ENCODE peak calls at places on chromosomes 11 and 22, in nine cellular contexts. U, M, T, E, S, A, K, C and I are unnamed samples.

GRCh38 chr11:82045748-82046457 is 687.8 kb downstream of the FAM181B start:
- DNase-seq in T (no peak), U (no peak), S (no peak), M (no peak), E (no peak), C (no peak), K (no peak), A (no peak), I (no peak)

GRCh38 chr11:35412285-35412684 is 7.1 kb downstream of the SLC1A2 start:
- DNase-seq in C (no peak), K (no peak), M (no peak), S (no peak), E (no peak), A (no peak), U (peak; percentile 70), T (no peak), I (no peak)

GRCh38 chr11:79412761-79413160 is 28.1 kb downstream of the TENM4 start:
- DNase-seq in C (no peak), E (no peak), U (no peak), M (no peak), S (no peak), K (no peak), A (no peak), T (no peak), I (no peak)

GRCh38 chr22:40533712-40534378 is 102.7 kb downstream of the MRTFA start:
- DNase-seq in A (no peak), K (peak; percentile 89), C (no peak), T (no peak), E (no peak), M (peak; percentile 65), U (no peak), S (peak; percentile 78), I (peak; percentile 83)

GRCh38 chr11:120523196-120523595 is 11.6 kb downstream of the GRIK4 start:
- DNase-seq in S (no peak), T (no peak), M (no peak), U (no peak), K (peak; percentile 9), E (no peak), A (no peak), C (no peak), I (no peak)

GRCh38 chr11:65274734-65275682 is 13.2 kb downstream of the POLA2 start:
- DNase-seq in M (peak; percentile 39), T (peak; percentile 49), C (no peak), K (peak; percentile 53), A (no peak), S (peak; percentile 68), U (peak; percentile 43), E (peak; percentile 85), I (peak; percentile 27)

GRCh38 chr11:128630367-128631230 is 43.2 kb upstream of the ETS1 start:
- DNase-seq in T (peak; percentile 68), M (peak; percentile 91), U (peak; percentile 9), C (peak; percentile 33), E (peak; percentile 90), S (peak; percentile 92), A (peak; percentile 96), K (peak; percentile 95), I (peak; percentile 87)

GRCh38 chr11:86999859-87000753 is 37.6 kb upstream of the TMEM135 start:
- DNase-seq in C (peak; percentile 37), E (no peak), U (peak; percentile 72), M (no peak), S (no peak), A (no peak), K (no peak), T (no peak), I (no peak)

GRCh38 chr11:111949519-111950426 is 12.6 kb downstream of the DIXDC1 start:
- DNase-seq in S (no peak), U (no peak), M (no peak), K (no peak), E (no peak), A (no peak), T (no peak), C (no peak), I (no peak)

GRCh38 chr11:122897606-122898210 is 15.1 kb downstream of the JHY start:
- DNase-seq in T (no peak), E (no peak), U (no peak), S (no peak), C (peak; percentile 53), A (no peak), K (no peak), M (no peak), I (no peak)

GRCh38 chr11:100557830-100558611 is 129.1 kb upstream of the ARHGAP42 start:
- DNase-seq in U (no peak), K (no peak), C (no peak), S (no peak), M (no peak), E (no peak), A (no peak), T (no peak), I (no peak)

GRCh38 chr11:64870893-64871849 is 7.2 kb downstream of the EHD1 start:
- DNase-seq in E (no peak), K (peak; percentile 32), A (no peak), U (no peak), S (no peak), T (no peak), C (no peak), M (no peak), I (no peak)

GRCh38 chr11:47533690-47534135 is 19.2 kb downstream of the CELF1 start:
- DNase-seq in A (no peak), S (no peak), U (no peak), M (no peak), E (no peak), C (no peak), T (no peak), K (no peak), I (no peak)

GRCh38 chr11:79265756-79266322 is 175.0 kb downstream of the TENM4 start:
- DNase-seq in C (no peak), K (no peak), A (no peak), E (no peak), U (no peak), T (no peak), S (no peak), M (no peak), I (no peak)

GRCh38 chr11:122167100-122167499 is 51.1 kb upstream of the BLID start:
- DNase-seq in T (no peak), U (no peak), E (no peak), C (peak; percentile 91), S (no peak), A (no peak), M (no peak), K (no peak), I (no peak)

GRCh38 chr11:115927823-115928329 is 423.7 kb upstream of the CADM1 start:
- DNase-seq in S (peak; percentile 9), K (peak; percentile 92), M (no peak), A (no peak), C (no peak), U (no peak), T (no peak), E (no peak), I (no peak)

GRCh38 chr11:7004482-7004881 is 15.7 kb downstream of the ZNF214 start:
- DNase-seq in A (no peak), S (no peak), T (no peak), U (no peak), M (no peak), C (no peak), K (peak; percentile 40), E (no peak), I (no peak)

GRCh38 chr22:45072322-45072903 is 62.6 kb upstream of the PHF21B start:
- DNase-seq in U (no peak), S (no peak), M (no peak), E (peak; percentile 42), C (peak; percentile 5), A (peak; percentile 20), K (no peak), T (no peak), I (no peak)

GRCh38 chr11:13251961-13252360 is 25.6 kb upstream of the BMAL1 start:
- DNase-seq in C (no peak), A (no peak), M (no peak), E (no peak), K (no peak), U (no peak), S (no peak), T (no peak), I (no peak)

GRCh38 chr22:19958083-19959042 is 16.7 kb upstream of the TXNRD2 start:
- DNase-seq in T (no peak), U (no peak), C (no peak), A (no peak), M (no peak), E (no peak), S (no peak), K (no peak), I (no peak)

GRCh38 chr11:1001682-1002081 is 34.8 kb downstream of the MUC6 start:
- DNase-seq in C (no peak), E (no peak), T (no peak), M (no peak), A (no peak), S (no peak), U (no peak), K (no peak), I (no peak)

GRCh38 chr11:75673977-75674582 is 5.2 kb upstream of the MAP6 start:
- DNase-seq in A (no peak), T (no peak), K (peak; percentile 55), C (no peak), M (peak; percentile 63), E (no peak), S (peak; percentile 82), U (peak; percentile 40), I (peak; percentile 18)

GRCh38 chr11:65218446-65218845 is 36.7 kb downstream of the CAPN1 start:
- DNase-seq in S (no peak), T (no peak), M (no peak), K (no peak), U (no peak), C (no peak), A (no peak), E (no peak), I (no peak)

GRCh38 chr11:40274017-40274416 is 1185.4 kb downstream of the LRRC4C start:
- DNase-seq in T (no peak), C (peak; percentile 89), U (no peak), S (no peak), M (no peak), K (no peak), A (no peak), E (no peak), I (no peak)

GRCh38 chr11:64453466-64453865 is 94.5 kb downstream of the RPS6KA4 start:
- DNase-seq in A (no peak), M (no peak), E (no peak), C (no peak), K (no peak), T (no peak), U (no peak), S (no peak), I (no peak)